ENCODE peak calls at places on chromosomes 12 and 14, in ten cellular contexts. L, R, B, E, C, P, M, G, T and H are unnamed samples.

GRCh38 chr12:117053050-117053400 is 46.2 kb downstream of the TESC start:
- DNase-seq in P (no peak), E (no peak), T (no peak), G (no peak), R (no peak), L (no peak), B (no peak), C (no peak), M (no peak), H (no peak)

GRCh38 chr12:65123435-65124063 is 2.4 kb upstream of the WIF1 start:
- DNase-seq in L (peak), M (no peak), E (peak), T (no peak), B (no peak), G (peak), C (no peak), P (no peak), R (no peak), H (no peak)

GRCh38 chr14:91281346-91281745 is 36.8 kb upstream of the GPR68 start:
- DNase-seq in C (no peak), T (no peak), L (no peak), M (no peak), G (no peak), R (no peak), E (no peak), B (no peak), P (no peak), H (no peak)

GRCh38 chr12:68236421-68237059 is 10.9 kb upstream of the IL26 start:
- DNase-seq in C (no peak), R (no peak), L (no peak), M (no peak), E (no peak), T (no peak), G (no peak), P (no peak), B (no peak), H (no peak)

GRCh38 chr14:81449114-81449513 is 49.0 kb upstream of the STON2 start:
- DNase-seq in R (no peak), T (peak), B (no peak), C (no peak), G (no peak), P (no peak), E (no peak), M (no peak), L (no peak), H (peak)

GRCh38 chr12:57240069-57240921 is 10.7 kb downstream of the STAC3 start:
- DNase-seq in L (peak), C (peak), T (no peak), P (peak), M (peak), G (peak), R (peak), B (no peak), E (peak), H (peak)

GRCh38 chr14:95185452-95186392 is 28.4 kb upstream of the DICER1 start:
- DNase-seq in B (peak), G (no peak), L (no peak), R (peak), T (peak), C (no peak), M (no peak), E (no peak), P (no peak), H (peak)

GRCh38 chr14:77208266-77208978 is 26.8 kb downstream of the TMEM63C start:
- DNase-seq in E (peak), L (peak), G (peak), P (peak), B (peak), M (peak), C (no peak), R (peak), T (peak), H (peak)

GRCh38 chr12:6182279-6182898 is 17.8 kb upstream of the CD9 start:
- DNase-seq in B (peak), L (peak), P (no peak), C (no peak), R (peak), E (no peak), M (no peak), T (peak), G (no peak), H (peak)

GRCh38 chr14:59969319-59969718 is 49.4 kb downstream of the LRRC9 start:
- DNase-seq in C (no peak), P (peak), R (no peak), E (peak), M (no peak), B (no peak), L (peak), T (no peak), G (no peak), H (no peak)

GRCh38 chr12:124636138-124636968 is 68.9 kb upstream of the NCOR2 start:
- DNase-seq in E (peak), M (no peak), G (peak), P (no peak), B (no peak), C (peak), T (no peak), R (no peak), L (peak), H (peak)

GRCh38 chr14:26415618-26416123 is 182.2 kb downstream of the NOVA1 start:
- DNase-seq in G (no peak), P (no peak), E (peak), B (peak), C (no peak), R (no peak), T (peak), M (no peak), L (no peak), H (no peak)

GRCh38 chr14:100072783-100073346 is 7.6 kb downstream of the EVL start:
- DNase-seq in R (peak), C (no peak), L (no peak), T (no peak), G (peak), E (no peak), P (peak), B (no peak), M (peak), H (peak)

GRCh38 chr14:79708991-79709390 is 502.3 kb downstream of the DIO2 start:
- DNase-seq in M (no peak), R (no peak), L (no peak), G (no peak), T (no peak), E (peak), B (no peak), P (no peak), C (no peak), H (no peak)

GRCh38 chr12:128827724-128828123 is 4.0 kb upstream of the SLC15A4 start:
- DNase-seq in R (no peak), B (no peak), T (no peak), P (no peak), G (no peak), L (no peak), E (no peak), M (no peak), C (no peak), H (no peak)

GRCh38 chr12:88575361-88575959 is 4.8 kb downstream of the KITLG start:
- DNase-seq in M (no peak), E (no peak), T (no peak), B (no peak), P (no peak), L (no peak), R (no peak), C (no peak), G (no peak), H (no peak)

GRCh38 chr12:119649202-119649808 is 18.6 kb upstream of the PRKAB1 start:
- DNase-seq in R (no peak), M (no peak), C (no peak), E (no peak), T (no peak), L (peak), G (no peak), B (no peak), P (no peak), H (no peak)

GRCh38 chr14:30227871-30228270 is 300.2 kb upstream of the PRKD1 start:
- DNase-seq in E (no peak), B (peak), R (no peak), T (peak), G (no peak), L (peak), C (no peak), P (no peak), M (no peak), H (no peak)

GRCh38 chr14:95713596-95714371 is at the start of gene TCL1A:
- DNase-seq in C (no peak), G (peak), L (no peak), R (no peak), E (no peak), B (no peak), T (no peak), P (no peak), M (no peak), H (no peak)